ENCODE peak calls at places on chromosome 16, in nine cellular contexts. V is EL; M is HFF-Myc; H is foreskin fibroblast; G is Peyer's patch; O is nephron progenitor cell; X is naive thymus-derived CD8-positive, alpha-beta T cell; D is aorta; B is EH. Q is an unnamed sample.

GRCh38 chr16:27826893-27827289 is 236.6 kb downstream of the GSG1L start:
- DNase-seq in X (no peak), D (peak; percentile 30), B (no peak), G (no peak), V (no peak), M (no peak), O (no peak), H (no peak), Q (no peak)

GRCh38 chr16:58882292-58882691 is 148.2 kb upstream of the GOT2 start:
- DNase-seq in B (no peak), V (no peak), G (no peak), H (no peak), D (no peak), M (no peak), O (no peak), X (no peak), Q (no peak)

GRCh38 chr16:81996664-81997529 is 14.4 kb downstream of the SDR42E1 start:
- DNase-seq in D (no peak), X (no peak), M (peak; percentile 20), H (peak; percentile 56), G (no peak), O (no peak), B (peak; percentile 70), V (peak; percentile 76), Q (no peak)

GRCh38 chr16:31354394-31355291 is at the start of gene ITGAX:
- DNase-seq in H (peak; percentile 3), B (peak; percentile 30), V (peak; percentile 53), G (peak; percentile 62), D (peak; percentile 83), O (no peak), M (peak; percentile 11), X (peak; percentile 23), Q (no peak)

GRCh38 chr16:81779540-81780320 is 639 bp downstream of the PLCG2 start:
- DNase-seq in X (no peak), D (peak; percentile 77), H (no peak), M (no peak), G (peak; percentile 66), V (peak; percentile 8), B (no peak), O (peak; percentile 55), Q (peak; percentile 59)

GRCh38 chr16:14366974-14367707 is 262.9 kb downstream of the PARN start:
- DNase-seq in V (no peak), X (no peak), D (no peak), B (peak; percentile 27), M (no peak), G (no peak), H (no peak), O (no peak), Q (no peak)

GRCh38 chr16:502179-502943 is 25.2 kb upstream of the CAPN15 start:
- DNase-seq in X (no peak), V (no peak), B (no peak), O (no peak), D (no peak), M (no peak), H (no peak), G (no peak), Q (no peak)

GRCh38 chr16:73878616-73879015 is 418.0 kb upstream of the PSMD7 start:
- DNase-seq in V (peak; percentile 44), B (peak; percentile 68), O (peak; percentile 7), X (no peak), H (peak; percentile 39), G (no peak), D (no peak), M (peak; percentile 38), Q (no peak)

GRCh38 chr16:79587897-79588296 is 12.6 kb downstream of the MAF start:
- DNase-seq in O (no peak), X (no peak), H (no peak), M (no peak), B (no peak), V (no peak), G (no peak), D (no peak), Q (no peak)

GRCh38 chr16:27841061-27841801 is 222.3 kb downstream of the GSG1L start:
- DNase-seq in M (no peak), O (no peak), V (no peak), X (no peak), H (no peak), D (peak; percentile 55), B (no peak), G (no peak), Q (peak; percentile 42)

GRCh38 chr16:3492356-3492755 is 2.9 kb downstream of the C16orf90 start:
- DNase-seq in H (no peak), M (no peak), B (no peak), G (no peak), O (no peak), D (peak; percentile 64), V (no peak), X (no peak), Q (no peak)

GRCh38 chr16:89343501-89344291 is 126.2 kb downstream of the ZNF778 start:
- DNase-seq in D (peak; percentile 57), B (peak; percentile 80), M (no peak), X (no peak), O (peak; percentile 47), H (no peak), G (no peak), V (peak; percentile 45), Q (no peak)

GRCh38 chr16:48576927-48577326 is 33.1 kb downstream of the N4BP1 start:
- DNase-seq in O (no peak), X (no peak), B (peak; percentile 35), M (no peak), V (peak; percentile 37), G (no peak), D (no peak), H (no peak), Q (no peak)

GRCh38 chr16:85057948-85058347 is 30.4 kb downstream of the KIAA0513 start:
- DNase-seq in B (no peak), H (no peak), V (no peak), M (no peak), O (no peak), X (no peak), G (peak; percentile 66), D (no peak), Q (no peak)

GRCh38 chr16:88358033-88358481 is 24.7 kb upstream of the ZNF469 start:
- DNase-seq in H (no peak), M (no peak), B (no peak), G (no peak), O (no peak), X (no peak), D (peak; percentile 58), V (no peak), Q (no peak)

GRCh38 chr16:89136931-89137330 is 34.6 kb upstream of the CDH15 start:
- DNase-seq in B (no peak), G (no peak), H (no peak), D (peak; percentile 50), V (no peak), M (no peak), X (no peak), O (no peak), Q (no peak)

GRCh38 chr16:3599922-3600321 is 11.5 kb downstream of the SLX4 start:
- DNase-seq in X (no peak), O (no peak), H (no peak), G (no peak), D (peak; percentile 43), V (no peak), B (no peak), M (no peak), Q (no peak)

GRCh38 chr16:81466351-81466960 is 21.8 kb downstream of the CMIP start:
- DNase-seq in H (no peak), X (no peak), O (no peak), D (no peak), G (no peak), V (no peak), B (no peak), M (no peak), Q (no peak)

GRCh38 chr16:53071748-53072301 is 17.0 kb downstream of the CHD9 start:
- DNase-seq in X (no peak), M (no peak), G (peak; percentile 45), O (no peak), H (no peak), V (no peak), B (no peak), D (no peak), Q (no peak)

GRCh38 chr16:50036426-50036825 is 11.4 kb downstream of the CNEP1R1 start:
- DNase-seq in M (no peak), O (no peak), D (no peak), B (no peak), X (no peak), V (no peak), H (no peak), G (no peak), Q (no peak)

GRCh38 chr16:81586976-81587625 is 142.5 kb downstream of the CMIP start:
- DNase-seq in M (no peak), B (no peak), G (no peak), O (no peak), H (no peak), X (no peak), D (no peak), V (no peak), Q (no peak)

GRCh38 chr16:397135-397661 is at the start of gene NME4:
- DNase-seq in G (no peak), H (no peak), V (peak; percentile 46), M (no peak), B (peak; percentile 50), D (no peak), O (peak; percentile 59), X (peak; percentile 38), Q (peak; percentile 78)

GRCh38 chr16:26889751-26890150 is 177.0 kb upstream of the C16orf82 start:
- DNase-seq in M (no peak), D (no peak), B (no peak), X (no peak), G (no peak), V (no peak), H (no peak), O (no peak), Q (no peak)

GRCh38 chr16:9597967-9598730 is 506.7 kb downstream of the HAPSTR1 start:
- DNase-seq in X (no peak), O (no peak), V (no peak), H (no peak), D (no peak), B (no peak), M (no peak), G (no peak), Q (no peak)

GRCh38 chr16:81623365-81624102 is 155.6 kb upstream of the PLCG2 start:
- DNase-seq in M (no peak), O (peak; percentile 32), H (no peak), V (peak; percentile 53), B (peak; percentile 57), X (peak; percentile 30), G (peak; percentile 54), D (no peak), Q (no peak)

GRCh38 chr16:23999663-24000062 is 163.9 kb downstream of the PRKCB start:
- DNase-seq in B (no peak), X (no peak), O (no peak), H (no peak), G (no peak), D (no peak), V (no peak), M (no peak), Q (no peak)

Q was measured in ecto neural progenitor cell.